ENCODE peak calls at places on chromosomes 7 and 10, in six cellular contexts. I is endothelial cell, P is AG09319, O is suprapubic skin, G is right atrium auricular region, Q is right lobe of liver. V is an unnamed sample.

GRCh38 chr10:22714524-22715289 is at the start of gene PIP4K2A:
- DNase-seq in P (peak), G (no peak), Q (peak), I (peak), O (peak), V (peak)

GRCh38 chr10:71727429-71728217 is 8.0 kb upstream of the C10orf105 start:
- DNase-seq in P (peak), I (no peak), O (peak), G (peak), Q (peak), V (no peak)

GRCh38 chr7:80941206-80941758 is 22.4 kb upstream of the SEMA3C start:
- DNase-seq in Q (no peak), G (no peak), P (peak), O (no peak), I (no peak), V (no peak)

GRCh38 chr7:44395067-44395466 is 69.7 kb upstream of the CAMK2B start:
- DNase-seq in G (peak), O (no peak), I (no peak), P (no peak), Q (no peak), V (peak)

GRCh38 chr10:78739411-78740053 is 329.2 kb upstream of the ZMIZ1 start:
- DNase-seq in P (no peak), G (no peak), O (peak), Q (no peak), I (no peak), V (no peak)

GRCh38 chr7:129210256-129210988 is 14.4 kb upstream of the AHCYL2 start:
- DNase-seq in I (peak), P (no peak), G (peak), Q (peak), O (peak), V (peak)

GRCh38 chr10:74067373-74068370 is 69.8 kb downstream of the VCL start:
- DNase-seq in P (no peak), G (no peak), I (no peak), O (no peak), Q (no peak), V (no peak)

GRCh38 chr10:89281606-89282395 is 20.0 kb upstream of the IFIT2 start:
- DNase-seq in I (no peak), Q (no peak), P (no peak), G (no peak), O (no peak), V (no peak)

GRCh38 chr10:72107325-72108003 is 19.1 kb upstream of the SPOCK2 start:
- DNase-seq in P (no peak), Q (no peak), O (no peak), G (no peak), I (no peak), V (no peak)

GRCh38 chr10:77163670-77164348 is 473.8 kb downstream of the KCNMA1 start:
- DNase-seq in I (no peak), O (no peak), P (peak), G (no peak), Q (peak), V (no peak)

GRCh38 chr10:88088441-88089340 is 225.3 kb downstream of the PTEN start:
- DNase-seq in Q (no peak), I (no peak), P (no peak), O (no peak), G (no peak), V (no peak)

GRCh38 chr7:157013101-157013500 is 2.6 kb upstream of the MNX1 start:
- DNase-seq in I (no peak), P (no peak), G (no peak), Q (no peak), O (peak), V (no peak)

GRCh38 chr10:35423505-35424306 is 87.4 kb downstream of the CCNY start:
- DNase-seq in G (no peak), I (no peak), O (no peak), P (no peak), Q (no peak), V (no peak)

GRCh38 chr7:49014870-49015269 is 90.5 kb downstream of the CDC14C start:
- DNase-seq in P (no peak), G (no peak), Q (no peak), I (no peak), O (no peak), V (no peak)

GRCh38 chr7:18896343-18896975 is 221.0 kb downstream of the TWIST1 start:
- DNase-seq in Q (no peak), I (no peak), G (no peak), O (no peak), P (no peak), V (no peak)

GRCh38 chr10:15585303-15585715 is 134.4 kb downstream of the ITGA8 start:
- DNase-seq in G (peak), I (peak), O (peak), Q (peak), P (peak), V (no peak)

GRCh38 chr10:69801434-69802315 is at the start of gene COL13A1:
- DNase-seq in G (peak), O (peak), I (peak), P (no peak), Q (peak), V (peak)

GRCh38 chr10:113735913-113736312 is 15.6 kb upstream of the PLEKHS1 start:
- DNase-seq in P (no peak), Q (peak), O (no peak), G (no peak), I (no peak), V (no peak)

GRCh38 chr10:130723704-130724103 is 587.5 kb downstream of the GLRX3 start:
- DNase-seq in G (no peak), P (no peak), I (no peak), O (no peak), Q (no peak), V (no peak)

GRCh38 chr10:33336606-33337334 is 2.3 kb upstream of the NRP1 start:
- DNase-seq in G (no peak), I (peak), P (no peak), Q (peak), O (peak), V (peak)

GRCh38 chr7:55641273-55641691 is 69.0 kb upstream of the VOPP1 start:
- DNase-seq in P (peak), O (no peak), G (no peak), Q (no peak), I (peak), V (no peak)

GRCh38 chr10:86946215-86947170 is 10.9 kb downstream of the MMRN2 start:
- DNase-seq in O (peak), I (no peak), P (no peak), G (peak), Q (no peak), V (peak)

GRCh38 chr7:33757563-33758165 is 147.7 kb upstream of the BMPER start:
- DNase-seq in G (no peak), I (peak), O (no peak), P (no peak), Q (no peak), V (no peak)

GRCh38 chr7:75058406-75058805 is 15.2 kb downstream of the RCC1L start:
- DNase-seq in I (no peak), O (no peak), Q (no peak), G (no peak), P (no peak), V (no peak)

GRCh38 chr7:37277513-37277912 is 171.2 kb downstream of the ELMO1 start:
- DNase-seq in O (no peak), G (no peak), Q (no peak), I (no peak), P (no peak), V (no peak)

GRCh38 chr7:96675548-96675947 is 34.1 kb downstream of the SEM1 start:
- DNase-seq in P (no peak), O (no peak), I (no peak), G (no peak), Q (no peak), V (no peak)

GRCh38 chr10:69972951-69973350 is 79.7 kb upstream of the MACROH2A2 start:
- DNase-seq in I (no peak), P (peak), Q (no peak), O (no peak), G (no peak), V (no peak)

GRCh38 chr7:52017802-52018679 is 701.4 kb upstream of the COBL start:
- DNase-seq in Q (peak), P (no peak), G (no peak), O (no peak), I (peak), V (no peak)

GRCh38 chr7:266851-267840 is 22.8 kb upstream of the FOXL3 start:
- DNase-seq in O (no peak), P (no peak), G (no peak), Q (no peak), I (no peak), V (no peak)
- TF ChIP-seq CTCF in O (no peak), P (peak), G (peak), Q (no peak), I (no peak), V (peak)

GRCh38 chr10:5977471-5978370 is at the start of gene IL15RA:
- DNase-seq in G (peak), P (peak), O (peak), I (peak), Q (peak), V (no peak)
- TF ChIP-seq CTCF in G (peak), P (no peak), O (no peak), I (no peak), Q (peak), V (no peak)

GRCh38 chr10:178208-178607 is 43.0 kb downstream of the ZMYND11 start:
- DNase-seq in P (peak), Q (no peak), O (no peak), I (no peak), G (no peak), V (no peak)
- TF ChIP-seq CTCF in P (peak), Q (peak), O (peak), I (no peak), G (peak), V (peak)

GRCh38 chr7:101901661-101902491 is 84.5 kb downstream of the CUX1 start:
- DNase-seq in I (no peak), P (no peak), Q (peak), G (no peak), O (no peak), V (no peak)

GRCh38 chr7:101898019-101898575 is 80.7 kb downstream of the CUX1 start:
- DNase-seq in I (no peak), O (no peak), G (no peak), Q (peak), P (no peak), V (no peak)

GRCh38 chr7:101899616-101900015 is 82.2 kb downstream of the CUX1 start:
- DNase-seq in G (no peak), P (no peak), O (no peak), I (no peak), Q (no peak), V (no peak)

GRCh38 chr7:101902680-101903504 is 85.5 kb downstream of the CUX1 start:
- DNase-seq in O (no peak), G (no peak), P (no peak), I (no peak), Q (peak), V (no peak)

GRCh38 chr7:101900103-101900502 is 82.7 kb downstream of the CUX1 start:
- DNase-seq in P (no peak), G (no peak), I (no peak), Q (peak), O (no peak), V (no peak)
- TF ChIP-seq CTCF in P (peak), G (peak), I (no peak), Q (no peak), O (no peak), V (no peak)

DNA sequence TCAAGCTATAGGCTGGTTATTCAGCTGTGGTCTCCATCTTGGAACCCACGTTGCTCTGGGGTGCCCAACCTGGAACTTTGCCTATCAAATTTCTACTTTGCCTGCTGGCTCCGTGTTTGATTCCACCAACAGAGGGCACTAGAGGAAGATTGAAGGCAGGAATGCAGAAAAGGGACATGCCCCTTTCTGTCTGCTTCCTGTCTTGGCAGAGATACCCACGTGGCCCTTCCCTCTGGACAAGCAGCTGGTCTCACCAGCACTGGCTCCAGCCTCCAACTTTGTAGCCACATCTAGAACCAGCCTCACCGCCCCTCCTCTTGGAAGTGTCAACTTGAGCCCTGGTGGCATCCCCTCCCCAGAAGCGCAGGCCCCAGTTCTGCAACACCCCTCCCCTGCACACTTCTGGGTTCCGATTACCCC is 52.1 kb upstream of the ZNF438 start:
- DNase-seq in G (no peak), O (no peak), Q (peak), P (no peak), I (peak), V (no peak)
- TF ChIP-seq CTCF in G (peak), O (no peak), Q (peak), P (peak), I (peak), V (peak)

GRCh38 chr7:35037526-35038339 is 448 bp upstream of the DPY19L1 start:
- DNase-seq in P (peak), O (peak), Q (peak), I (peak), G (peak), V (peak)
- TF ChIP-seq CTCF in P (peak), O (peak), Q (peak), I (peak), G (peak), V (peak)

V was measured in type B pancreatic cell.